ENCODE peak calls at places on chromosome 17, in five cellular contexts. W is CD8-positive, alpha-beta T cell; Y is Daoy; N is HuH-7.5; O is body of pancreas. U is an unnamed sample.

GRCh38 chr17:76550712-76551615 is 11.1 kb downstream of the PRCD start:
- DNase-seq in N (no peak), W (no peak), Y (no peak), O (no peak), U (peak; percentile 75)

GRCh38 chr17:83010323-83011200 is 68.8 kb upstream of the METRNL start:
- DNase-seq in O (no peak), W (no peak), Y (peak; percentile 60), N (no peak), U (no peak)

GRCh38 chr17:73293480-73293911 is 18.3 kb downstream of the CDC42EP4 start:
- DNase-seq in W (no peak), Y (peak; percentile 77), N (no peak), O (peak; percentile 94), U (no peak)

GRCh38 chr17:58809564-58809936 is 53.9 kb downstream of the PPM1E start:
- DNase-seq in Y (no peak), O (no peak), W (no peak), N (no peak), U (no peak)

GRCh38 chr17:11238710-11239109 is 2.3 kb upstream of the SHISA6 start:
- DNase-seq in W (no peak), Y (no peak), N (no peak), O (no peak), U (no peak)

GRCh38 chr17:35931794-35932419 is 1.3 kb upstream of the RDM1 start:
- DNase-seq in N (no peak), O (no peak), Y (peak; percentile 22), W (no peak), U (no peak)

GRCh38 chr17:78044280-78044835 is 84.2 kb downstream of the TMC6 start:
- DNase-seq in O (no peak), N (no peak), W (no peak), Y (peak; percentile 9), U (no peak)

GRCh38 chr17:2706911-2707510 is 4.6 kb downstream of the CLUH start:
- DNase-seq in O (no peak), W (no peak), Y (no peak), N (no peak), U (no peak)

GRCh38 chr17:45775576-45776011 is 8.5 kb upstream of the CRHR1 start:
- DNase-seq in Y (peak; percentile 15), N (no peak), W (no peak), O (peak; percentile 97), U (no peak)

GRCh38 chr17:27362909-27363308 is 69.0 kb downstream of the WSB1 start:
- DNase-seq in N (no peak), Y (no peak), O (no peak), W (no peak), U (no peak)

GRCh38 chr17:58710948-58711552 is 18.6 kb downstream of the RAD51C start:
- DNase-seq in Y (no peak), N (peak; percentile 54), W (peak; percentile 26), O (peak; percentile 24), U (peak; percentile 71)

GRCh38 chr17:80220709-80221215 is 535 bp downstream of the SLC26A11 start:
- DNase-seq in N (peak; percentile 52), Y (no peak), W (peak; percentile 37), O (peak; percentile 37), U (peak; percentile 46)

GRCh38 chr17:79965806-79966205 is 69.9 kb downstream of the TBC1D16 start:
- DNase-seq in Y (no peak), W (no peak), O (peak; percentile 83), N (no peak), U (no peak)

GRCh38 chr17:71505981-71506380 is 614.8 kb upstream of the SOX9 start:
- DNase-seq in N (no peak), O (no peak), W (no peak), Y (no peak), U (no peak)

GRCh38 chr17:77370536-77370935 is 229.8 kb downstream of the SEC14L1 start:
- DNase-seq in Y (no peak), W (no peak), O (no peak), N (no peak), U (no peak)

GRCh38 chr17:66834919-66835454 is at the start of gene CACNG5:
- DNase-seq in W (no peak), Y (peak; percentile 45), O (no peak), N (peak; percentile 43), U (no peak)

GRCh38 chr17:27354491-27355081 is 60.7 kb downstream of the WSB1 start:
- DNase-seq in Y (no peak), W (no peak), O (peak; percentile 33), N (peak; percentile 42), U (peak; percentile 56)

GRCh38 chr17:17204041-17204591 is 2.0 kb downstream of the PLD6 start:
- DNase-seq in W (no peak), Y (no peak), N (no peak), O (peak; percentile 74), U (no peak)

GRCh38 chr17:81582341-81582740 is 30.2 kb upstream of the FAAP100 start:
- DNase-seq in Y (peak; percentile 69), W (no peak), O (no peak), N (no peak), U (no peak)

GRCh38 chr17:27381007-27381501 is 75.2 kb upstream of the KSR1 start:
- DNase-seq in Y (peak; percentile 76), N (peak; percentile 70), W (peak; percentile 74), O (peak; percentile 39), U (peak; percentile 78)